ENCODE peak calls at places on chromosomes 6 and 20, in nine cellular contexts. One of them, this sample, is unnamed.

GRCh38 chr20:3011752-3012151 is 31.7 kb upstream of the GNRH2 start:
- DNase-seq in lower leg skin: peak; percentile 37
- DNase-seq in fibroblast of mammary gland: no peak
- DNase-seq in ovary: no peak
- DNase-seq in HFFc6: no peak
- DNase-seq in AG09309: no peak
- DNase-seq in Peyer's patch: no peak
- DNase-seq in RWPE1: no peak
- DNase-seq in astrocyte: no peak
- DNase-seq in this sample: no peak

GRCh38 chr20:11694467-11694866 is 223.2 kb upstream of the BTBD3 start:
- DNase-seq in lower leg skin: no peak
- DNase-seq in fibroblast of mammary gland: no peak
- DNase-seq in ovary: no peak
- DNase-seq in HFFc6: no peak
- DNase-seq in AG09309: no peak
- DNase-seq in Peyer's patch: no peak
- DNase-seq in RWPE1: no peak
- DNase-seq in astrocyte: no peak
- DNase-seq in this sample: no peak

GRCh38 chr6:84455630-84456029 is 228.2 kb upstream of the CEP162 start:
- DNase-seq in lower leg skin: no peak
- DNase-seq in fibroblast of mammary gland: peak; percentile 22
- DNase-seq in ovary: no peak
- DNase-seq in HFFc6: no peak
- DNase-seq in AG09309: no peak
- DNase-seq in Peyer's patch: no peak
- DNase-seq in RWPE1: no peak
- DNase-seq in astrocyte: no peak
- DNase-seq in this sample: no peak

GRCh38 chr6:139605350-139605749 is 230.9 kb upstream of the CITED2 start:
- DNase-seq in lower leg skin: no peak
- DNase-seq in fibroblast of mammary gland: peak; percentile 99
- DNase-seq in ovary: no peak
- DNase-seq in HFFc6: peak; percentile 92
- DNase-seq in AG09309: peak; percentile 81
- DNase-seq in Peyer's patch: no peak
- DNase-seq in RWPE1: no peak
- DNase-seq in astrocyte: peak; percentile 91
- DNase-seq in this sample: no peak

GRCh38 chr6:7677229-7677628 is 48.7 kb upstream of the BMP6 start:
- DNase-seq in lower leg skin: no peak
- DNase-seq in fibroblast of mammary gland: no peak
- DNase-seq in ovary: no peak
- DNase-seq in HFFc6: no peak
- DNase-seq in AG09309: no peak
- DNase-seq in Peyer's patch: no peak
- DNase-seq in RWPE1: no peak
- DNase-seq in astrocyte: no peak
- DNase-seq in this sample: no peak

GRCh38 chr20:31602779-31603441 is 2.2 kb upstream of the ID1 start:
- DNase-seq in lower leg skin: no peak
- DNase-seq in fibroblast of mammary gland: peak; percentile 82
- DNase-seq in ovary: no peak
- DNase-seq in HFFc6: peak; percentile 79
- DNase-seq in AG09309: no peak
- DNase-seq in Peyer's patch: no peak
- DNase-seq in RWPE1: no peak
- DNase-seq in astrocyte: peak; percentile 90
- DNase-seq in this sample: peak; percentile 16

GRCh38 chr6:105364243-105364642 is 38.6 kb downstream of the PREP start:
- DNase-seq in lower leg skin: no peak
- DNase-seq in fibroblast of mammary gland: peak; percentile 73
- DNase-seq in ovary: no peak
- DNase-seq in HFFc6: no peak
- DNase-seq in AG09309: no peak
- DNase-seq in Peyer's patch: no peak
- DNase-seq in RWPE1: peak; percentile 63
- DNase-seq in astrocyte: no peak
- DNase-seq in this sample: no peak

GRCh38 chr6:41758641-41759035 is 11.4 kb upstream of the PGC start:
- DNase-seq in lower leg skin: no peak
- DNase-seq in fibroblast of mammary gland: no peak
- DNase-seq in ovary: no peak
- DNase-seq in HFFc6: no peak
- DNase-seq in AG09309: no peak
- DNase-seq in Peyer's patch: no peak
- DNase-seq in RWPE1: no peak
- DNase-seq in astrocyte: no peak
- DNase-seq in this sample: no peak

GRCh38 chr6:90271831-90272230 is 24.8 kb downstream of the BACH2 start:
- DNase-seq in lower leg skin: no peak
- DNase-seq in fibroblast of mammary gland: no peak
- DNase-seq in ovary: no peak
- DNase-seq in HFFc6: no peak
- DNase-seq in AG09309: no peak
- DNase-seq in Peyer's patch: no peak
- DNase-seq in RWPE1: no peak
- DNase-seq in astrocyte: no peak
- DNase-seq in this sample: no peak

GRCh38 chr20:5100684-5101347 is 18.9 kb downstream of the PCNA start:
- DNase-seq in lower leg skin: peak; percentile 95
- DNase-seq in fibroblast of mammary gland: peak; percentile 69
- DNase-seq in ovary: peak; percentile 80
- DNase-seq in HFFc6: peak; percentile 67
- DNase-seq in AG09309: peak; percentile 17
- DNase-seq in Peyer's patch: peak; percentile 77
- DNase-seq in RWPE1: peak; percentile 76
- DNase-seq in astrocyte: no peak
- DNase-seq in this sample: peak; percentile 82

GRCh38 chr6:161835426-161836029 is 561.7 kb upstream of the AGPAT4 start:
- DNase-seq in lower leg skin: no peak
- DNase-seq in fibroblast of mammary gland: no peak
- DNase-seq in ovary: no peak
- DNase-seq in HFFc6: no peak
- DNase-seq in AG09309: no peak
- DNase-seq in Peyer's patch: no peak
- DNase-seq in RWPE1: no peak
- DNase-seq in astrocyte: no peak
- DNase-seq in this sample: peak; percentile 22
- TF ChIP-seq CTCF in lower leg skin: no peak
- TF ChIP-seq CTCF in fibroblast of mammary gland: no peak
- TF ChIP-seq CTCF in ovary: no peak
- TF ChIP-seq CTCF in HFFc6: no peak
- TF ChIP-seq CTCF in AG09309: no peak
- TF ChIP-seq CTCF in Peyer's patch: no peak
- TF ChIP-seq CTCF in RWPE1: no peak
- TF ChIP-seq CTCF in astrocyte: no peak
- TF ChIP-seq CTCF in this sample: no peak

GRCh38 chr20:42204261-42204660 is 586.1 kb upstream of the CHD6 start:
- DNase-seq in lower leg skin: no peak
- DNase-seq in fibroblast of mammary gland: no peak
- DNase-seq in ovary: no peak
- DNase-seq in HFFc6: no peak
- DNase-seq in AG09309: no peak
- DNase-seq in Peyer's patch: no peak
- DNase-seq in RWPE1: no peak
- DNase-seq in astrocyte: no peak
- DNase-seq in this sample: peak; percentile 13
- TF ChIP-seq CTCF in lower leg skin: no peak
- TF ChIP-seq CTCF in fibroblast of mammary gland: no peak
- TF ChIP-seq CTCF in ovary: no peak
- TF ChIP-seq CTCF in HFFc6: peak; percentile 48
- TF ChIP-seq CTCF in AG09309: no peak
- TF ChIP-seq CTCF in Peyer's patch: no peak
- TF ChIP-seq CTCF in RWPE1: no peak
- TF ChIP-seq CTCF in astrocyte: no peak
- TF ChIP-seq CTCF in this sample: peak; percentile 44

GRCh38 chr20:20712474-20713243 is at the start of gene RALGAPA2:
- DNase-seq in lower leg skin: peak; percentile 99
- DNase-seq in fibroblast of mammary gland: peak; percentile 97
- DNase-seq in ovary: peak; percentile 97
- DNase-seq in HFFc6: peak; percentile 97
- DNase-seq in AG09309: peak; percentile 94
- DNase-seq in Peyer's patch: peak; percentile 96
- DNase-seq in RWPE1: peak; percentile 93
- DNase-seq in astrocyte: peak; percentile 98
- DNase-seq in this sample: peak; percentile 99
- TF ChIP-seq CTCF in lower leg skin: no peak
- TF ChIP-seq CTCF in fibroblast of mammary gland: no peak
- TF ChIP-seq CTCF in ovary: no peak
- TF ChIP-seq CTCF in HFFc6: no peak
- TF ChIP-seq CTCF in AG09309: no peak
- TF ChIP-seq CTCF in Peyer's patch: peak; percentile 12
- TF ChIP-seq CTCF in RWPE1: no peak
- TF ChIP-seq CTCF in astrocyte: no peak
- TF ChIP-seq CTCF in this sample: no peak

GRCh38 chr6:6560909-6561308 is 27.6 kb upstream of the LY86 start:
- DNase-seq in lower leg skin: no peak
- DNase-seq in fibroblast of mammary gland: no peak
- DNase-seq in ovary: no peak
- DNase-seq in HFFc6: no peak
- DNase-seq in AG09309: no peak
- DNase-seq in Peyer's patch: no peak
- DNase-seq in RWPE1: no peak
- DNase-seq in astrocyte: no peak
- DNase-seq in this sample: no peak
- TF ChIP-seq CTCF in lower leg skin: no peak
- TF ChIP-seq CTCF in fibroblast of mammary gland: no peak
- TF ChIP-seq CTCF in ovary: no peak
- TF ChIP-seq CTCF in HFFc6: no peak
- TF ChIP-seq CTCF in AG09309: no peak
- TF ChIP-seq CTCF in Peyer's patch: no peak
- TF ChIP-seq CTCF in RWPE1: no peak
- TF ChIP-seq CTCF in astrocyte: no peak
- TF ChIP-seq CTCF in this sample: no peak

DNA sequence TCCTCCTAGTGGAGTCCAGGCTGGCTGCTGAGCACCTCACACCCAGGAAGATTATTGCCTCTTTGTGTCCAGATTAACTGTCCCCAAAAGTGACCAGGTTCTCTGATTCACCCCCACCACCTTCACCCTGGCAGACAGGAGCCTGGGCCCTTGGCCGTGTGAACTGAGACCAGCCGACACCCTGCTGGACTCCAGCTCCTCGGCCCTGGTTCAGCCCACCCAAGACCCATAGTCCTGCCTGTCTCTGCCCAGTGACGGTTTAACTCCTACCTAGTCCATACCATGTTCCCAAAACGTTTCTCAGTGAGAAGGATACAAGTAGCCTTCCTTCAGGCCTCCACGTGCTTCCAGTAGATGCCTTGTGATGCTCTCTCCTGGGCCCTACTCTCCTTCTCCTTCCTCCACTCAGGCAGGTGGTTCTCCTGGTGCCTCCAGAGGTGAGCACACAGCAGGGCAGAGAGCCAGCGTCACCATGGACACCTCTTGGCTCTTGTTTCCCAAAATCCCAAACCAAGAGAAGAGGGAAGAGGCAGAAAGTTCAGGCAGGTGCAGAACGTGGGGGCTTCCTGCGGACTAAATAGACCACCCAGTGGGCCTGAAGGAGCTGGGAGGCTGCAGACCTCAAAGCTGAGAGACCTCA is 134.4 kb upstream of the CST7 start:
- DNase-seq in lower leg skin: no peak
- DNase-seq in fibroblast of mammary gland: no peak
- DNase-seq in ovary: no peak
- DNase-seq in HFFc6: no peak
- DNase-seq in AG09309: no peak
- DNase-seq in Peyer's patch: no peak
- DNase-seq in RWPE1: no peak
- DNase-seq in astrocyte: no peak
- DNase-seq in this sample: no peak
- TF ChIP-seq CTCF in lower leg skin: no peak
- TF ChIP-seq CTCF in fibroblast of mammary gland: no peak
- TF ChIP-seq CTCF in ovary: no peak
- TF ChIP-seq CTCF in HFFc6: no peak
- TF ChIP-seq CTCF in AG09309: no peak
- TF ChIP-seq CTCF in Peyer's patch: no peak
- TF ChIP-seq CTCF in RWPE1: no peak
- TF ChIP-seq CTCF in astrocyte: no peak
- TF ChIP-seq CTCF in this sample: no peak

GRCh38 chr6:151440930-151441329 is 11.0 kb downstream of the RMND1 start:
- DNase-seq in lower leg skin: no peak
- DNase-seq in fibroblast of mammary gland: peak; percentile 62
- DNase-seq in ovary: no peak
- DNase-seq in HFFc6: no peak
- DNase-seq in AG09309: no peak
- DNase-seq in Peyer's patch: no peak
- DNase-seq in RWPE1: no peak
- DNase-seq in astrocyte: peak; percentile 15
- DNase-seq in this sample: no peak
- TF ChIP-seq CTCF in lower leg skin: no peak
- TF ChIP-seq CTCF in fibroblast of mammary gland: peak; percentile 51
- TF ChIP-seq CTCF in ovary: peak; percentile 62
- TF ChIP-seq CTCF in HFFc6: peak; percentile 67
- TF ChIP-seq CTCF in AG09309: peak; percentile 52
- TF ChIP-seq CTCF in Peyer's patch: no peak
- TF ChIP-seq CTCF in RWPE1: no peak
- TF ChIP-seq CTCF in astrocyte: peak; percentile 47
- TF ChIP-seq CTCF in this sample: no peak

GRCh38 chr6:21163838-21164180 is 429.7 kb upstream of the SOX4 start:
- DNase-seq in lower leg skin: no peak
- DNase-seq in fibroblast of mammary gland: no peak
- DNase-seq in ovary: no peak
- DNase-seq in HFFc6: no peak
- DNase-seq in AG09309: no peak
- DNase-seq in Peyer's patch: no peak
- DNase-seq in RWPE1: no peak
- DNase-seq in astrocyte: no peak
- DNase-seq in this sample: no peak
- TF ChIP-seq CTCF in lower leg skin: no peak
- TF ChIP-seq CTCF in fibroblast of mammary gland: no peak
- TF ChIP-seq CTCF in ovary: no peak
- TF ChIP-seq CTCF in HFFc6: no peak
- TF ChIP-seq CTCF in AG09309: no peak
- TF ChIP-seq CTCF in Peyer's patch: no peak
- TF ChIP-seq CTCF in RWPE1: no peak
- TF ChIP-seq CTCF in astrocyte: no peak
- TF ChIP-seq CTCF in this sample: no peak